ENCODE peak calls at places on chromosomes 11 and 22, in five cellular contexts. One of them, this sample, is unnamed.

GRCh38 chr22:20131856-20132685 is 467 bp downstream of the ZDHHC8 start:
- DNase-seq in body of pancreas: peak; percentile 40
- DNase-seq in stimulated activated CD4-positive, alpha-beta T cell treated with anti-CD3 and anti-CD28 coated beads, Interleukin-2, amount 100 ng/mL, for 48 hours: no peak
- DNase-seq in neuronal stem cell: no peak
- DNase-seq in activated CD4-positive, alpha-beta T cell treated with anti-CD3 and anti-CD28 coated beads, Interleukin-2, amount 50 U/mL, for 48 hours: no peak
- DNase-seq in this sample: no peak

GRCh38 chr22:46547883-46548244 is 10.4 kb upstream of the CELSR1 start:
- DNase-seq in stimulated activated CD4-positive, alpha-beta T cell treated with anti-CD3 and anti-CD28 coated beads, Interleukin-2, amount 100 ng/mL, for 48 hours: no peak
- DNase-seq in body of pancreas: peak; percentile 76
- DNase-seq in neuronal stem cell: no peak
- DNase-seq in activated CD4-positive, alpha-beta T cell treated with anti-CD3 and anti-CD28 coated beads, Interleukin-2, amount 50 U/mL, for 48 hours: no peak
- DNase-seq in this sample: no peak

GRCh38 chr11:66326261-66327111 is 9.6 kb upstream of the CD248 start:
- DNase-seq in activated CD4-positive, alpha-beta T cell treated with anti-CD3 and anti-CD28 coated beads, Interleukin-2, amount 50 U/mL, for 48 hours: no peak
- DNase-seq in body of pancreas: no peak
- DNase-seq in neuronal stem cell: no peak
- DNase-seq in stimulated activated CD4-positive, alpha-beta T cell treated with anti-CD3 and anti-CD28 coated beads, Interleukin-2, amount 100 ng/mL, for 48 hours: no peak
- DNase-seq in this sample: no peak

GRCh38 chr22:46812034-46812605 is 49.7 kb downstream of the TBC1D22A start:
- DNase-seq in body of pancreas: no peak
- DNase-seq in neuronal stem cell: no peak
- DNase-seq in stimulated activated CD4-positive, alpha-beta T cell treated with anti-CD3 and anti-CD28 coated beads, Interleukin-2, amount 100 ng/mL, for 48 hours: no peak
- DNase-seq in activated CD4-positive, alpha-beta T cell treated with anti-CD3 and anti-CD28 coated beads, Interleukin-2, amount 50 U/mL, for 48 hours: no peak
- DNase-seq in this sample: no peak

GRCh38 chr11:117861151-117862018 is 15.1 kb downstream of the FXYD6 start:
- DNase-seq in activated CD4-positive, alpha-beta T cell treated with anti-CD3 and anti-CD28 coated beads, Interleukin-2, amount 50 U/mL, for 48 hours: no peak
- DNase-seq in stimulated activated CD4-positive, alpha-beta T cell treated with anti-CD3 and anti-CD28 coated beads, Interleukin-2, amount 100 ng/mL, for 48 hours: no peak
- DNase-seq in body of pancreas: no peak
- DNase-seq in neuronal stem cell: peak; percentile 66
- DNase-seq in this sample: no peak

GRCh38 chr11:113494021-113494420 is 18.8 kb upstream of the DRD2 start:
- DNase-seq in activated CD4-positive, alpha-beta T cell treated with anti-CD3 and anti-CD28 coated beads, Interleukin-2, amount 50 U/mL, for 48 hours: no peak
- DNase-seq in neuronal stem cell: no peak
- DNase-seq in stimulated activated CD4-positive, alpha-beta T cell treated with anti-CD3 and anti-CD28 coated beads, Interleukin-2, amount 100 ng/mL, for 48 hours: no peak
- DNase-seq in body of pancreas: no peak
- DNase-seq in this sample: no peak

GRCh38 chr11:111419641-111420327 is 40.7 kb upstream of the POU2AF1 start:
- DNase-seq in body of pancreas: peak; percentile 84
- DNase-seq in stimulated activated CD4-positive, alpha-beta T cell treated with anti-CD3 and anti-CD28 coated beads, Interleukin-2, amount 100 ng/mL, for 48 hours: no peak
- DNase-seq in activated CD4-positive, alpha-beta T cell treated with anti-CD3 and anti-CD28 coated beads, Interleukin-2, amount 50 U/mL, for 48 hours: no peak
- DNase-seq in neuronal stem cell: no peak
- DNase-seq in this sample: no peak

GRCh38 chr11:92107331-92107730 is 117.3 kb upstream of the FAT3 start:
- DNase-seq in stimulated activated CD4-positive, alpha-beta T cell treated with anti-CD3 and anti-CD28 coated beads, Interleukin-2, amount 100 ng/mL, for 48 hours: no peak
- DNase-seq in neuronal stem cell: no peak
- DNase-seq in body of pancreas: no peak
- DNase-seq in activated CD4-positive, alpha-beta T cell treated with anti-CD3 and anti-CD28 coated beads, Interleukin-2, amount 50 U/mL, for 48 hours: no peak
- DNase-seq in this sample: no peak

GRCh38 chr22:45268167-45268957 is 16.4 kb upstream of the UPK3A start:
- DNase-seq in stimulated activated CD4-positive, alpha-beta T cell treated with anti-CD3 and anti-CD28 coated beads, Interleukin-2, amount 100 ng/mL, for 48 hours: no peak
- DNase-seq in body of pancreas: peak; percentile 41
- DNase-seq in activated CD4-positive, alpha-beta T cell treated with anti-CD3 and anti-CD28 coated beads, Interleukin-2, amount 50 U/mL, for 48 hours: no peak
- DNase-seq in neuronal stem cell: peak; percentile 89
- DNase-seq in this sample: peak; percentile 52

GRCh38 chr22:49305215-49305965 is 522.3 kb downstream of the BRD1 start:
- DNase-seq in neuronal stem cell: peak; percentile 78
- DNase-seq in stimulated activated CD4-positive, alpha-beta T cell treated with anti-CD3 and anti-CD28 coated beads, Interleukin-2, amount 100 ng/mL, for 48 hours: peak; percentile 78
- DNase-seq in activated CD4-positive, alpha-beta T cell treated with anti-CD3 and anti-CD28 coated beads, Interleukin-2, amount 50 U/mL, for 48 hours: peak; percentile 72
- DNase-seq in body of pancreas: peak; percentile 58
- DNase-seq in this sample: peak; percentile 96

GRCh38 chr11:24623121-24623520 is 126.3 kb downstream of the LUZP2 start:
- DNase-seq in stimulated activated CD4-positive, alpha-beta T cell treated with anti-CD3 and anti-CD28 coated beads, Interleukin-2, amount 100 ng/mL, for 48 hours: no peak
- DNase-seq in neuronal stem cell: no peak
- DNase-seq in activated CD4-positive, alpha-beta T cell treated with anti-CD3 and anti-CD28 coated beads, Interleukin-2, amount 50 U/mL, for 48 hours: no peak
- DNase-seq in body of pancreas: no peak
- DNase-seq in this sample: no peak

GRCh38 chr11:67463186-67463585 is 5.9 kb downstream of the TMEM134 start:
- DNase-seq in activated CD4-positive, alpha-beta T cell treated with anti-CD3 and anti-CD28 coated beads, Interleukin-2, amount 50 U/mL, for 48 hours: no peak
- DNase-seq in body of pancreas: no peak
- DNase-seq in stimulated activated CD4-positive, alpha-beta T cell treated with anti-CD3 and anti-CD28 coated beads, Interleukin-2, amount 100 ng/mL, for 48 hours: no peak
- DNase-seq in neuronal stem cell: no peak
- DNase-seq in this sample: no peak

GRCh38 chr22:36907464-36907863 is 6.0 kb upstream of the CSF2RB start:
- DNase-seq in stimulated activated CD4-positive, alpha-beta T cell treated with anti-CD3 and anti-CD28 coated beads, Interleukin-2, amount 100 ng/mL, for 48 hours: no peak
- DNase-seq in neuronal stem cell: no peak
- DNase-seq in activated CD4-positive, alpha-beta T cell treated with anti-CD3 and anti-CD28 coated beads, Interleukin-2, amount 50 U/mL, for 48 hours: no peak
- DNase-seq in body of pancreas: no peak
- DNase-seq in this sample: no peak

GRCh38 chr11:1041149-1041467 is 4.6 kb upstream of the MUC6 start:
- DNase-seq in neuronal stem cell: no peak
- DNase-seq in stimulated activated CD4-positive, alpha-beta T cell treated with anti-CD3 and anti-CD28 coated beads, Interleukin-2, amount 100 ng/mL, for 48 hours: no peak
- DNase-seq in activated CD4-positive, alpha-beta T cell treated with anti-CD3 and anti-CD28 coated beads, Interleukin-2, amount 50 U/mL, for 48 hours: no peak
- DNase-seq in body of pancreas: no peak
- DNase-seq in this sample: no peak

GRCh38 chr11:85827768-85828639 is 17.1 kb upstream of the SYTL2 start:
- DNase-seq in body of pancreas: no peak
- DNase-seq in neuronal stem cell: no peak
- DNase-seq in stimulated activated CD4-positive, alpha-beta T cell treated with anti-CD3 and anti-CD28 coated beads, Interleukin-2, amount 100 ng/mL, for 48 hours: no peak
- DNase-seq in activated CD4-positive, alpha-beta T cell treated with anti-CD3 and anti-CD28 coated beads, Interleukin-2, amount 50 U/mL, for 48 hours: no peak
- DNase-seq in this sample: no peak

GRCh38 chr11:132032555-132032954 is 662.1 kb downstream of the NTM start:
- DNase-seq in activated CD4-positive, alpha-beta T cell treated with anti-CD3 and anti-CD28 coated beads, Interleukin-2, amount 50 U/mL, for 48 hours: no peak
- DNase-seq in body of pancreas: no peak
- DNase-seq in stimulated activated CD4-positive, alpha-beta T cell treated with anti-CD3 and anti-CD28 coated beads, Interleukin-2, amount 100 ng/mL, for 48 hours: no peak
- DNase-seq in neuronal stem cell: no peak
- DNase-seq in this sample: no peak